ENCODE peak calls at places on chromosomes 1 and 21, in seven cellular contexts. N is DND-41, V is ovary, S is heart left ventricle, G is adrenal gland, I is iPS DF 6.9, A is RWPE1. W is an unnamed sample.

GRCh38 chr1:55050283-55050682 is 10.9 kb downstream of the PCSK9 start:
- DNase-seq in V (no peak), G (peak), A (no peak), S (no peak), N (no peak), I (no peak), W (no peak)

GRCh38 chr1:4108741-4109625 is 208.9 kb upstream of the C1orf174 start:
- DNase-seq in N (no peak), V (no peak), I (no peak), G (no peak), A (no peak), S (no peak), W (no peak)

GRCh38 chr1:91609571-91609970 is 108.9 kb downstream of the CDC7 start:
- DNase-seq in S (no peak), G (no peak), A (peak), I (no peak), V (no peak), N (no peak), W (no peak)

GRCh38 chr21:32412162-32412997 is at the start of gene EVA1C:
- DNase-seq in A (peak), V (peak), N (no peak), S (peak), I (no peak), G (peak), W (peak)

GRCh38 chr1:77900687-77901293 is 12.4 kb downstream of the NEXN start:
- DNase-seq in I (peak), G (peak), V (peak), A (peak), S (peak), N (peak), W (peak)

GRCh38 chr1:217431395-217431794 is 199.5 kb downstream of the GPATCH2 start:
- DNase-seq in G (no peak), S (no peak), N (no peak), V (no peak), I (no peak), A (no peak), W (peak)

GRCh38 chr21:38487906-38488639 is 10.2 kb downstream of the ERG start:
- DNase-seq in I (no peak), V (no peak), A (no peak), G (no peak), N (no peak), S (no peak), W (no peak)

GRCh38 chr1:35567947-35568558 is 5.1 kb upstream of the TFAP2E start:
- DNase-seq in V (no peak), I (no peak), A (no peak), S (no peak), G (no peak), N (no peak), W (no peak)

GRCh38 chr1:40530735-40531380 is 579 bp upstream of the ZNF684 start:
- DNase-seq in I (no peak), V (no peak), S (no peak), G (no peak), A (peak), N (no peak), W (no peak)

GRCh38 chr1:97797403-97798183 is 123.2 kb downstream of the DPYD start:
- DNase-seq in S (peak), A (no peak), N (no peak), V (no peak), I (no peak), G (peak), W (peak)

GRCh38 chr1:154972213-154972516 is 1.6 kb upstream of the SHC1 start:
- DNase-seq in A (no peak), I (no peak), N (no peak), V (no peak), G (no peak), S (no peak), W (no peak)

DNA sequence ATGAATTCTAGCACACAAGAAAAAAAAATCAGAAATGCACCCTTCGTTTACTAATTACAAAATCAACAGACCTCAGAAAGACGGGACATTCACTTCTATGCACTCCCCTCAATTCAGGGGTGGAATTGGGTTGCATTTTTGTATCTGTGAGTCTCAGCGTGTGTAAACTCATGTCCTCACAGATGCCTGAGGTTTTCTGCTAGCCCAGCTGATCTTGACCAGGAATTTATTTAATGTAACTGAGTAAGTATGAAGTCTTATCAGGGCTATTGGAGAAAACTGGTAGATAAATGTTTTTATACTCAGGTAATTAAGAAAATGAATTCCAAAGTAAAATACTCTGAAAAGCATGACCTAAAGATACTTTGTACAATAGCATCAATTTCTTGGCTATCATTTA is 167.7 kb downstream of the RUNX1 start:
- DNase-seq in N (no peak), S (no peak), I (no peak), V (no peak), G (no peak), A (no peak), W (no peak)
- H3K27ac ChIP-seq in N (peak), S (no peak), I (no peak), V (no peak), G (no peak), A (no peak), W (no peak)

GRCh38 chr1:168428063-168428731 is 115.6 kb downstream of the XCL2 start:
- DNase-seq in A (no peak), V (peak), S (peak), G (peak), I (no peak), N (peak), W (no peak)
- H3K27ac ChIP-seq in A (no peak), V (no peak), S (peak), G (no peak), I (no peak), N (no peak), W (no peak)

GRCh38 chr1:86718786-86719185 is 14.4 kb downstream of the SH3GLB1 start:
- DNase-seq in S (no peak), G (no peak), V (no peak), N (no peak), A (no peak), I (no peak), W (no peak)
- H3K27ac ChIP-seq in S (peak), G (no peak), V (no peak), N (no peak), A (no peak), I (no peak), W (no peak)

DNA sequence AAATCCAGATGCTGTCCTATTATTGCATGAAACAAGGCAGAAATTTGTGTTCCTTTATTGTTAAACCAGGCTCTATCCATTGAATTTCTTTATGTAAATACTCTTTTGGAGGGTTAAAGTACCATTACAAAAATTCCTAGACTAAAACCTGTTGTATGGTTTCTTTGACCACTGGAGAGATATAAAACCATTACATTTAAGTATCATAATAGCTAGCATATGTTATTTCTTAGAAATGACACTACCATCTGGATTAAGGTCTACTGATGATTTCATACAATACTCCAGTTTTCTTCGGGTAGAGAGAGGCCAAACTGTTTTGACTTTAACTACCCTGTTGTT is 154.7 kb upstream of the C1orf87 start:
- DNase-seq in A (no peak), I (no peak), N (no peak), S (no peak), G (no peak), V (no peak), W (no peak)
- H3K27ac ChIP-seq in A (no peak), I (no peak), N (no peak), S (no peak), G (no peak), V (no peak), W (no peak)

GRCh38 chr1:203673550-203674411 is 47.1 kb downstream of the ATP2B4 start:
- DNase-seq in S (peak), A (peak), V (no peak), G (peak), N (peak), I (no peak), W (peak)

GRCh38 chr1:203672354-203672753 is 45.7 kb downstream of the ATP2B4 start:
- DNase-seq in A (no peak), N (no peak), G (no peak), S (peak), I (no peak), V (no peak), W (no peak)

GRCh38 chr1:203669739-203670138 is 43.1 kb downstream of the ATP2B4 start:
- DNase-seq in V (no peak), I (no peak), G (no peak), S (peak), A (peak), N (no peak), W (no peak)

GRCh38 chr1:203671047-203671446 is 44.4 kb downstream of the ATP2B4 start:
- DNase-seq in I (no peak), G (no peak), S (no peak), A (no peak), N (no peak), V (no peak), W (no peak)

GRCh38 chr1:203671808-203672207 is 45.2 kb downstream of the ATP2B4 start:
- DNase-seq in S (no peak), N (peak), V (no peak), A (no peak), I (no peak), G (no peak), W (no peak)
- H3K27ac ChIP-seq in S (peak), N (peak), V (no peak), A (no peak), I (no peak), G (no peak), W (peak)

GRCh38 chr1:9401080-9401453 is 108.4 kb downstream of the SPSB1 start:
- DNase-seq in G (no peak), I (no peak), N (no peak), A (no peak), V (no peak), S (no peak), W (no peak)

GRCh38 chr1:9399510-9400424 is 107.1 kb downstream of the SPSB1 start:
- DNase-seq in I (no peak), S (peak), G (peak), N (peak), V (no peak), A (no peak), W (peak)

GRCh38 chr1:9402717-9403116 is 110.0 kb downstream of the SPSB1 start:
- DNase-seq in N (peak), G (no peak), I (no peak), V (no peak), A (no peak), S (no peak), W (no peak)

GRCh38 chr1:9402256-9402616 is 109.5 kb downstream of the SPSB1 start:
- DNase-seq in V (no peak), I (no peak), N (no peak), G (no peak), A (no peak), S (no peak), W (no peak)

DNA sequence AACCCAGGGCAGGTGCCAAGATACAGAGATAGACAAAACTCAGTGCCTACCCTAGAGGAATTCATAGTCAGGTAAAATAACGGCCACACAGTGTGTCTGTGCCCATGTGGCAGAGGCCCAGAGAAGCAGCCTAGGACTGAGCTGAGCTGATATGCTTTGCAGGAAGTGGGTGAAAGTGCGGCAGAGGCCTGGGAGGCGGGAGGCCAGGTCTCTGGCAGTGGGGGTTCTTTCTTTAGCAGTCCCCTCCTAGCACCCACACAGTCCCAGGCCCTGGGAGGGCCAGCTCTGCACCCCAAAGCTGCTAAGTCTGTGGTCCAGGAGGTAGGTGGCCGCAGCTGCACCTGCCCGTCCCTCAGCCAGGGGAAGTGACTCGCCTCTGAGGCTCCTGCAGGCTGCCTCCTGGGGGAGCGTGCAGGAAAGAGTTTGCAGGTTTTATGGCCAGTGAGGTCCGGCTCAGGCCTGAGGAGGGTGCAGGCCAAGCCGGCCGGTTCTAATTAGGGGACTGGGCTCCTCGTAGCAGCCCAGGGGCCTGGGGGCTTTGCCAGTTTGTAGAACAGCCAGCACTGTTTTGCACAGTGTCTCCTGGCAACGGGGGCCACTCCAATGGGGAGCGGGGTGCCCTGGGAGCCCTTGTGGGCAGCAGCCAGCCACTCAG is 107.9 kb downstream of the SPSB1 start:
- DNase-seq in I (no peak), G (no peak), N (peak), S (no peak), V (no peak), A (no peak), W (peak)
- H3K27ac ChIP-seq in I (no peak), G (peak), N (peak), S (peak), V (no peak), A (peak), W (peak)

GRCh38 chr1:11796036-11796828 is 9.5 kb downstream of the MTHFR start:
- DNase-seq in A (no peak), V (peak), G (peak), N (no peak), I (no peak), S (peak), W (no peak)
- H3K27ac ChIP-seq in A (peak), V (peak), G (peak), N (no peak), I (no peak), S (peak), W (no peak)

GRCh38 chr1:103267893-103268292 is 159.6 kb upstream of the COL11A1 start:
- DNase-seq in G (no peak), V (no peak), A (no peak), I (no peak), S (no peak), N (no peak), W (no peak)
- H3K27ac ChIP-seq in G (no peak), V (no peak), A (no peak), I (no peak), S (no peak), N (no peak), W (no peak)

GRCh38 chr1:201511396-201511795 is 4.5 kb upstream of the CSRP1 start:
- DNase-seq in V (no peak), S (no peak), I (no peak), A (no peak), G (no peak), N (no peak), W (no peak)

GRCh38 chr1:201510734-201511133 is 3.8 kb upstream of the CSRP1 start:
- DNase-seq in I (no peak), A (no peak), G (no peak), V (no peak), N (no peak), S (no peak), W (no peak)

GRCh38 chr1:201508809-201509208 is 1.9 kb upstream of the CSRP1 start:
- DNase-seq in A (no peak), G (no peak), I (no peak), V (no peak), N (no peak), S (no peak), W (no peak)

GRCh38 chr1:201511925-201512539 is 5.1 kb upstream of the CSRP1 start:
- DNase-seq in I (no peak), N (no peak), S (peak), A (no peak), V (no peak), G (peak), W (no peak)

GRCh38 chr1:201509601-201510374 is 2.9 kb upstream of the CSRP1 start:
- DNase-seq in V (no peak), I (no peak), N (no peak), S (no peak), A (no peak), G (no peak), W (no peak)
- H3K27ac ChIP-seq in V (no peak), I (no peak), N (no peak), S (no peak), A (no peak), G (no peak), W (no peak)

DNA sequence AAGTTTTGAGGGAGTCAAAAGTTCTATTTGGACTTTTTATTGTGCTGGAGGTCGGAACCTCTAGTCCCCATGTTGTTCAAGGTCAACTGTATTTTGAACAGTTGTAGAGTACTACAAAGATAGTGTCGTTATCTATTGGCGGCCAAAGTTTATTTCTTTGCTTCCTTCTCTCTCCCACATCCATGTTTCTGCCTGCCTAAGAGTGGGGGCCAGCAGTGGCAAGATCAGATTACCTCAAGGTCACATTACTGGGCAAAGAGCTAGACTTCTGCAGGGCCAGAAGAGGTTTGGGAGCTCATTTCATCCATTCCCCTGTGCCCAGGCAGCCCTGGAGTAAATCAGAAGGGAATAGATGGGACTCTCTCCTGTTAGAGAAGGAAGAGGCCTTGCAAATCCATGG is 73.6 kb downstream of the PLPP3 start:
- DNase-seq in A (no peak), N (no peak), G (no peak), I (no peak), V (no peak), S (no peak), W (peak)
- H3K27ac ChIP-seq in A (no peak), N (no peak), G (peak), I (no peak), V (no peak), S (peak), W (peak)

W was measured in small intestine.